ENCODE peak calls at places on chromosome 19, in five cellular contexts. One of them, this sample, is unnamed.

GRCh38 chr19:41641879-41642485 is 15.1 kb upstream of the CEACAM4 start:
- DNase-seq in NCI-H1092 treated with DMSO at 0.1 percent for 48 hours: peak
- DNase-seq in ureter: peak
- DNase-seq in LHCN-M2: peak
- DNase-seq in AG04450: peak
- DNase-seq in this sample: peak

GRCh38 chr19:3369337-3370213 is 3.2 kb downstream of the NFIC start:
- DNase-seq in NCI-H1092 treated with DMSO at 0.1 percent for 48 hours: no peak
- DNase-seq in ureter: no peak
- DNase-seq in LHCN-M2: peak
- DNase-seq in AG04450: no peak
- DNase-seq in this sample: no peak

GRCh38 chr19:5145521-5146511 is 176.9 kb downstream of the KDM4B start:
- DNase-seq in NCI-H1092 treated with DMSO at 0.1 percent for 48 hours: no peak
- DNase-seq in ureter: no peak
- DNase-seq in LHCN-M2: no peak
- DNase-seq in AG04450: no peak
- DNase-seq in this sample: no peak

GRCh38 chr19:18292810-18293641 is 11.6 kb upstream of the JUND start:
- DNase-seq in NCI-H1092 treated with DMSO at 0.1 percent for 48 hours: peak
- DNase-seq in ureter: peak
- DNase-seq in LHCN-M2: no peak
- DNase-seq in AG04450: no peak
- DNase-seq in this sample: no peak

GRCh38 chr19:10876459-10877240 is 5.3 kb downstream of the CARM1 start:
- DNase-seq in NCI-H1092 treated with DMSO at 0.1 percent for 48 hours: no peak
- DNase-seq in ureter: no peak
- DNase-seq in LHCN-M2: no peak
- DNase-seq in AG04450: no peak
- DNase-seq in this sample: no peak

GRCh38 chr19:13154241-13154778 is 4.1 kb downstream of the IER2 start:
- DNase-seq in NCI-H1092 treated with DMSO at 0.1 percent for 48 hours: peak
- DNase-seq in ureter: peak
- DNase-seq in LHCN-M2: peak
- DNase-seq in AG04450: peak
- DNase-seq in this sample: peak

GRCh38 chr19:15128162-15128770 is 21.1 kb downstream of the SYDE1 start:
- DNase-seq in NCI-H1092 treated with DMSO at 0.1 percent for 48 hours: no peak
- DNase-seq in ureter: no peak
- DNase-seq in LHCN-M2: no peak
- DNase-seq in AG04450: no peak
- DNase-seq in this sample: no peak

GRCh38 chr19:41445575-41445974 is 2.6 kb downstream of the ERICH4 start:
- DNase-seq in NCI-H1092 treated with DMSO at 0.1 percent for 48 hours: no peak
- DNase-seq in ureter: no peak
- DNase-seq in LHCN-M2: no peak
- DNase-seq in AG04450: no peak
- DNase-seq in this sample: no peak

GRCh38 chr19:50564229-50565105 is 3.8 kb downstream of the LRRC4B start:
- DNase-seq in NCI-H1092 treated with DMSO at 0.1 percent for 48 hours: no peak
- DNase-seq in ureter: no peak
- DNase-seq in LHCN-M2: no peak
- DNase-seq in AG04450: no peak
- DNase-seq in this sample: no peak

GRCh38 chr19:48806818-48807589 is 3.8 kb downstream of the BCAT2 start:
- DNase-seq in NCI-H1092 treated with DMSO at 0.1 percent for 48 hours: peak
- DNase-seq in ureter: no peak
- DNase-seq in LHCN-M2: no peak
- DNase-seq in AG04450: no peak
- DNase-seq in this sample: no peak

GRCh38 chr19:32870154-32870573 is 597 bp upstream of the SLC7A9 start:
- DNase-seq in NCI-H1092 treated with DMSO at 0.1 percent for 48 hours: no peak
- DNase-seq in ureter: peak
- DNase-seq in LHCN-M2: no peak
- DNase-seq in AG04450: no peak
- DNase-seq in this sample: no peak

GRCh38 chr19:29329460-29330134 is 116.6 kb upstream of the UQCRFS1 start:
- DNase-seq in NCI-H1092 treated with DMSO at 0.1 percent for 48 hours: no peak
- DNase-seq in ureter: peak
- DNase-seq in LHCN-M2: no peak
- DNase-seq in AG04450: no peak
- DNase-seq in this sample: no peak

GRCh38 chr19:56983148-56983547 is 136.6 kb upstream of the USP29 start:
- DNase-seq in NCI-H1092 treated with DMSO at 0.1 percent for 48 hours: no peak
- DNase-seq in ureter: no peak
- DNase-seq in LHCN-M2: no peak
- DNase-seq in AG04450: no peak
- DNase-seq in this sample: no peak

GRCh38 chr19:10852098-10852800 is 4.0 kb downstream of the C19orf38 start:
- DNase-seq in NCI-H1092 treated with DMSO at 0.1 percent for 48 hours: no peak
- DNase-seq in ureter: no peak
- DNase-seq in LHCN-M2: peak
- DNase-seq in AG04450: peak
- DNase-seq in this sample: no peak

GRCh38 chr19:20233105-20233504 is 66.1 kb downstream of the ZNF486 start:
- DNase-seq in NCI-H1092 treated with DMSO at 0.1 percent for 48 hours: no peak
- DNase-seq in ureter: no peak
- DNase-seq in LHCN-M2: no peak
- DNase-seq in AG04450: no peak
- DNase-seq in this sample: no peak